ENCODE peak calls at places on chromosomes 16 and 17, in five cellular contexts. B, U, G, J and O are unnamed samples.

GRCh38 chr16:86970726-86971125 is 346.5 kb downstream of the C16orf95 start:
- DNase-seq in G (no peak), J (no peak), B (no peak), U (no peak), O (no peak)

GRCh38 chr17:51372345-51373004 is 112.1 kb downstream of the UTP18 start:
- DNase-seq in J (peak), G (peak), B (no peak), U (peak), O (peak)

GRCh38 chr17:50268632-50269287 is 5.5 kb upstream of the TMEM92 start:
- DNase-seq in B (no peak), J (peak), U (no peak), G (peak), O (no peak)

GRCh38 chr17:6084226-6085161 is 14.3 kb downstream of the WSCD1 start:
- DNase-seq in J (peak), B (no peak), G (no peak), U (no peak), O (peak)

GRCh38 chr16:24685539-24686432 is 43.7 kb upstream of the TNRC6A start:
- DNase-seq in J (peak), B (no peak), G (peak), U (peak), O (peak)

GRCh38 chr16:53821957-53822625 is 118.1 kb downstream of the FTO start:
- DNase-seq in J (peak), B (no peak), G (peak), U (no peak), O (peak)

GRCh38 chr17:42677012-42677857 is 441 bp upstream of the PLEKHH3 start:
- DNase-seq in J (peak), G (peak), B (peak), U (peak), O (peak)

GRCh38 chr17:75625813-75626486 is 7.3 kb upstream of the SMIM5 start:
- DNase-seq in U (peak), J (no peak), B (no peak), G (peak), O (no peak)

GRCh38 chr17:76078859-76079576 is at the start of gene ZACN:
- DNase-seq in B (no peak), J (no peak), U (no peak), G (no peak), O (no peak)

GRCh38 chr17:36059455-36059854 is 4.6 kb upstream of the CCL18 start:
- DNase-seq in B (no peak), G (no peak), U (no peak), J (no peak), O (no peak)